ENCODE peak calls at places on chromosomes 5 and 9, in nine cellular contexts. One of them, this sample, is unnamed.

GRCh38 chr5:6193315-6193714 is 185.0 kb downstream of the MED10 start:
- DNase-seq in NCI-H1694 treated with DMSO at 0.1 percent for 48 hours: no peak
- DNase-seq in tibial nerve: no peak
- DNase-seq in activated T-helper 2 cell treated with anti-CD3 and anti-CD28 coated beads, Interferon-gamma antibody, Interleukin-2, Interleukin-4, amounts not matched to agents 10 μg/mL and 5 μg/mL and 100 μg/mL, durations not matched to agents 14 hours and 24 hours and 36 hours: no peak
- DNase-seq in CD8-positive, alpha-beta memory T cell: no peak
- DNase-seq in AG20443: no peak
- DNase-seq in HFFc6: no peak
- DNase-seq in GM23338: peak
- DNase-seq in iris pigment epithelial cell: no peak
- DNase-seq in this sample: no peak

GRCh38 chr5:52693279-52693678 is 94.4 kb upstream of the ITGA1 start:
- DNase-seq in NCI-H1694 treated with DMSO at 0.1 percent for 48 hours: no peak
- DNase-seq in tibial nerve: peak
- DNase-seq in activated T-helper 2 cell treated with anti-CD3 and anti-CD28 coated beads, Interferon-gamma antibody, Interleukin-2, Interleukin-4, amounts not matched to agents 10 μg/mL and 5 μg/mL and 100 μg/mL, durations not matched to agents 14 hours and 24 hours and 36 hours: no peak
- DNase-seq in CD8-positive, alpha-beta memory T cell: peak
- DNase-seq in AG20443: peak
- DNase-seq in HFFc6: peak
- DNase-seq in GM23338: peak
- DNase-seq in iris pigment epithelial cell: peak
- DNase-seq in this sample: peak

GRCh38 chr9:83234541-83234940 is 171.6 kb upstream of the RASEF start:
- DNase-seq in NCI-H1694 treated with DMSO at 0.1 percent for 48 hours: no peak
- DNase-seq in tibial nerve: no peak
- DNase-seq in activated T-helper 2 cell treated with anti-CD3 and anti-CD28 coated beads, Interferon-gamma antibody, Interleukin-2, Interleukin-4, amounts not matched to agents 10 μg/mL and 5 μg/mL and 100 μg/mL, durations not matched to agents 14 hours and 24 hours and 36 hours: no peak
- DNase-seq in CD8-positive, alpha-beta memory T cell: no peak
- DNase-seq in AG20443: no peak
- DNase-seq in HFFc6: no peak
- DNase-seq in GM23338: no peak
- DNase-seq in iris pigment epithelial cell: no peak
- DNase-seq in this sample: no peak

GRCh38 chr9:107918749-107919148 is 429.2 kb upstream of the KLF4 start:
- DNase-seq in NCI-H1694 treated with DMSO at 0.1 percent for 48 hours: no peak
- DNase-seq in tibial nerve: no peak
- DNase-seq in activated T-helper 2 cell treated with anti-CD3 and anti-CD28 coated beads, Interferon-gamma antibody, Interleukin-2, Interleukin-4, amounts not matched to agents 10 μg/mL and 5 μg/mL and 100 μg/mL, durations not matched to agents 14 hours and 24 hours and 36 hours: no peak
- DNase-seq in CD8-positive, alpha-beta memory T cell: no peak
- DNase-seq in AG20443: no peak
- DNase-seq in HFFc6: no peak
- DNase-seq in GM23338: no peak
- DNase-seq in iris pigment epithelial cell: no peak
- DNase-seq in this sample: no peak

GRCh38 chr9:126036881-126037291 is 289.7 kb downstream of the PBX3 start:
- DNase-seq in NCI-H1694 treated with DMSO at 0.1 percent for 48 hours: no peak
- DNase-seq in tibial nerve: no peak
- DNase-seq in activated T-helper 2 cell treated with anti-CD3 and anti-CD28 coated beads, Interferon-gamma antibody, Interleukin-2, Interleukin-4, amounts not matched to agents 10 μg/mL and 5 μg/mL and 100 μg/mL, durations not matched to agents 14 hours and 24 hours and 36 hours: no peak
- DNase-seq in CD8-positive, alpha-beta memory T cell: no peak
- DNase-seq in AG20443: no peak
- DNase-seq in HFFc6: no peak
- DNase-seq in GM23338: no peak
- DNase-seq in iris pigment epithelial cell: peak
- DNase-seq in this sample: no peak

GRCh38 chr5:139593716-139594319 is 32.7 kb downstream of the UBE2D2 start:
- DNase-seq in NCI-H1694 treated with DMSO at 0.1 percent for 48 hours: no peak
- DNase-seq in tibial nerve: no peak
- DNase-seq in activated T-helper 2 cell treated with anti-CD3 and anti-CD28 coated beads, Interferon-gamma antibody, Interleukin-2, Interleukin-4, amounts not matched to agents 10 μg/mL and 5 μg/mL and 100 μg/mL, durations not matched to agents 14 hours and 24 hours and 36 hours: no peak
- DNase-seq in CD8-positive, alpha-beta memory T cell: no peak
- DNase-seq in AG20443: peak
- DNase-seq in HFFc6: peak
- DNase-seq in GM23338: no peak
- DNase-seq in iris pigment epithelial cell: peak
- DNase-seq in this sample: no peak

GRCh38 chr9:89635816-89636215 is 31.0 kb downstream of the GADD45G start:
- DNase-seq in NCI-H1694 treated with DMSO at 0.1 percent for 48 hours: peak
- DNase-seq in tibial nerve: no peak
- DNase-seq in activated T-helper 2 cell treated with anti-CD3 and anti-CD28 coated beads, Interferon-gamma antibody, Interleukin-2, Interleukin-4, amounts not matched to agents 10 μg/mL and 5 μg/mL and 100 μg/mL, durations not matched to agents 14 hours and 24 hours and 36 hours: no peak
- DNase-seq in CD8-positive, alpha-beta memory T cell: no peak
- DNase-seq in AG20443: no peak
- DNase-seq in HFFc6: no peak
- DNase-seq in GM23338: no peak
- DNase-seq in iris pigment epithelial cell: peak
- DNase-seq in this sample: no peak

GRCh38 chr9:35516481-35516880 is 26.6 kb downstream of the RUSC2 start:
- DNase-seq in NCI-H1694 treated with DMSO at 0.1 percent for 48 hours: no peak
- DNase-seq in tibial nerve: no peak
- DNase-seq in activated T-helper 2 cell treated with anti-CD3 and anti-CD28 coated beads, Interferon-gamma antibody, Interleukin-2, Interleukin-4, amounts not matched to agents 10 μg/mL and 5 μg/mL and 100 μg/mL, durations not matched to agents 14 hours and 24 hours and 36 hours: no peak
- DNase-seq in CD8-positive, alpha-beta memory T cell: no peak
- DNase-seq in AG20443: peak
- DNase-seq in HFFc6: peak
- DNase-seq in GM23338: peak
- DNase-seq in iris pigment epithelial cell: peak
- DNase-seq in this sample: no peak

GRCh38 chr5:116572375-116573278 is 2.0 kb downstream of the SEMA6A start:
- DNase-seq in NCI-H1694 treated with DMSO at 0.1 percent for 48 hours: peak
- DNase-seq in tibial nerve: no peak
- DNase-seq in activated T-helper 2 cell treated with anti-CD3 and anti-CD28 coated beads, Interferon-gamma antibody, Interleukin-2, Interleukin-4, amounts not matched to agents 10 μg/mL and 5 μg/mL and 100 μg/mL, durations not matched to agents 14 hours and 24 hours and 36 hours: no peak
- DNase-seq in CD8-positive, alpha-beta memory T cell: no peak
- DNase-seq in AG20443: peak
- DNase-seq in HFFc6: no peak
- DNase-seq in GM23338: peak
- DNase-seq in iris pigment epithelial cell: peak
- DNase-seq in this sample: no peak

GRCh38 chr9:71793386-71794105 is 25.2 kb upstream of the CEMIP2 start:
- DNase-seq in NCI-H1694 treated with DMSO at 0.1 percent for 48 hours: no peak
- DNase-seq in tibial nerve: no peak
- DNase-seq in activated T-helper 2 cell treated with anti-CD3 and anti-CD28 coated beads, Interferon-gamma antibody, Interleukin-2, Interleukin-4, amounts not matched to agents 10 μg/mL and 5 μg/mL and 100 μg/mL, durations not matched to agents 14 hours and 24 hours and 36 hours: no peak
- DNase-seq in CD8-positive, alpha-beta memory T cell: no peak
- DNase-seq in AG20443: peak
- DNase-seq in HFFc6: peak
- DNase-seq in GM23338: peak
- DNase-seq in iris pigment epithelial cell: peak
- DNase-seq in this sample: no peak

GRCh38 chr5:33738097-33738496 is 153.7 kb downstream of the ADAMTS12 start:
- DNase-seq in NCI-H1694 treated with DMSO at 0.1 percent for 48 hours: no peak
- DNase-seq in tibial nerve: no peak
- DNase-seq in activated T-helper 2 cell treated with anti-CD3 and anti-CD28 coated beads, Interferon-gamma antibody, Interleukin-2, Interleukin-4, amounts not matched to agents 10 μg/mL and 5 μg/mL and 100 μg/mL, durations not matched to agents 14 hours and 24 hours and 36 hours: no peak
- DNase-seq in CD8-positive, alpha-beta memory T cell: no peak
- DNase-seq in AG20443: no peak
- DNase-seq in HFFc6: no peak
- DNase-seq in GM23338: no peak
- DNase-seq in iris pigment epithelial cell: no peak
- DNase-seq in this sample: no peak

GRCh38 chr5:78574157-78574673 is 74.4 kb downstream of the LHFPL2 start:
- DNase-seq in NCI-H1694 treated with DMSO at 0.1 percent for 48 hours: no peak
- DNase-seq in tibial nerve: no peak
- DNase-seq in activated T-helper 2 cell treated with anti-CD3 and anti-CD28 coated beads, Interferon-gamma antibody, Interleukin-2, Interleukin-4, amounts not matched to agents 10 μg/mL and 5 μg/mL and 100 μg/mL, durations not matched to agents 14 hours and 24 hours and 36 hours: no peak
- DNase-seq in CD8-positive, alpha-beta memory T cell: no peak
- DNase-seq in AG20443: no peak
- DNase-seq in HFFc6: no peak
- DNase-seq in GM23338: no peak
- DNase-seq in iris pigment epithelial cell: no peak
- DNase-seq in this sample: no peak

GRCh38 chr9:72894342-72894741 is 58.5 kb downstream of the ALDH1A1 start:
- DNase-seq in NCI-H1694 treated with DMSO at 0.1 percent for 48 hours: no peak
- DNase-seq in tibial nerve: no peak
- DNase-seq in activated T-helper 2 cell treated with anti-CD3 and anti-CD28 coated beads, Interferon-gamma antibody, Interleukin-2, Interleukin-4, amounts not matched to agents 10 μg/mL and 5 μg/mL and 100 μg/mL, durations not matched to agents 14 hours and 24 hours and 36 hours: no peak
- DNase-seq in CD8-positive, alpha-beta memory T cell: no peak
- DNase-seq in AG20443: peak
- DNase-seq in HFFc6: peak
- DNase-seq in GM23338: no peak
- DNase-seq in iris pigment epithelial cell: peak
- DNase-seq in this sample: no peak

GRCh38 chr5:176530983-176531901 is 6.0 kb downstream of the RNF44 start:
- DNase-seq in NCI-H1694 treated with DMSO at 0.1 percent for 48 hours: peak
- DNase-seq in tibial nerve: no peak
- DNase-seq in activated T-helper 2 cell treated with anti-CD3 and anti-CD28 coated beads, Interferon-gamma antibody, Interleukin-2, Interleukin-4, amounts not matched to agents 10 μg/mL and 5 μg/mL and 100 μg/mL, durations not matched to agents 14 hours and 24 hours and 36 hours: no peak
- DNase-seq in CD8-positive, alpha-beta memory T cell: no peak
- DNase-seq in AG20443: no peak
- DNase-seq in HFFc6: peak
- DNase-seq in GM23338: no peak
- DNase-seq in iris pigment epithelial cell: peak
- DNase-seq in this sample: no peak

GRCh38 chr9:69047331-69047730 is 11.8 kb downstream of the FXN start:
- DNase-seq in NCI-H1694 treated with DMSO at 0.1 percent for 48 hours: no peak
- DNase-seq in tibial nerve: no peak
- DNase-seq in activated T-helper 2 cell treated with anti-CD3 and anti-CD28 coated beads, Interferon-gamma antibody, Interleukin-2, Interleukin-4, amounts not matched to agents 10 μg/mL and 5 μg/mL and 100 μg/mL, durations not matched to agents 14 hours and 24 hours and 36 hours: no peak
- DNase-seq in CD8-positive, alpha-beta memory T cell: no peak
- DNase-seq in AG20443: no peak
- DNase-seq in HFFc6: no peak
- DNase-seq in GM23338: no peak
- DNase-seq in iris pigment epithelial cell: no peak
- DNase-seq in this sample: no peak

GRCh38 chr9:4855861-4856260 is 63.1 kb downstream of the RCL1 start:
- DNase-seq in NCI-H1694 treated with DMSO at 0.1 percent for 48 hours: no peak
- DNase-seq in tibial nerve: no peak
- DNase-seq in activated T-helper 2 cell treated with anti-CD3 and anti-CD28 coated beads, Interferon-gamma antibody, Interleukin-2, Interleukin-4, amounts not matched to agents 10 μg/mL and 5 μg/mL and 100 μg/mL, durations not matched to agents 14 hours and 24 hours and 36 hours: no peak
- DNase-seq in CD8-positive, alpha-beta memory T cell: no peak
- DNase-seq in AG20443: peak
- DNase-seq in HFFc6: peak
- DNase-seq in GM23338: no peak
- DNase-seq in iris pigment epithelial cell: peak
- DNase-seq in this sample: no peak

GRCh38 chr5:81779125-81779934 is 28.4 kb upstream of the SSBP2 start:
- DNase-seq in NCI-H1694 treated with DMSO at 0.1 percent for 48 hours: peak
- DNase-seq in tibial nerve: peak
- DNase-seq in activated T-helper 2 cell treated with anti-CD3 and anti-CD28 coated beads, Interferon-gamma antibody, Interleukin-2, Interleukin-4, amounts not matched to agents 10 μg/mL and 5 μg/mL and 100 μg/mL, durations not matched to agents 14 hours and 24 hours and 36 hours: peak
- DNase-seq in CD8-positive, alpha-beta memory T cell: peak
- DNase-seq in AG20443: peak
- DNase-seq in HFFc6: no peak
- DNase-seq in GM23338: no peak
- DNase-seq in iris pigment epithelial cell: peak
- DNase-seq in this sample: peak

GRCh38 chr5:74994791-74995190 is 57.6 kb downstream of the GCNT4 start:
- DNase-seq in NCI-H1694 treated with DMSO at 0.1 percent for 48 hours: no peak
- DNase-seq in tibial nerve: no peak
- DNase-seq in activated T-helper 2 cell treated with anti-CD3 and anti-CD28 coated beads, Interferon-gamma antibody, Interleukin-2, Interleukin-4, amounts not matched to agents 10 μg/mL and 5 μg/mL and 100 μg/mL, durations not matched to agents 14 hours and 24 hours and 36 hours: no peak
- DNase-seq in CD8-positive, alpha-beta memory T cell: no peak
- DNase-seq in AG20443: no peak
- DNase-seq in HFFc6: no peak
- DNase-seq in GM23338: no peak
- DNase-seq in iris pigment epithelial cell: no peak
- DNase-seq in this sample: no peak

This sample was measured in effector CD4-positive, alpha-beta T cell.